ENCODE peak calls at places on chromosomes 2 and 18, in four cellular contexts. M, L, P and Z are unnamed samples.

GRCh38 chr18:46346213-46346612 is 242.0 kb downstream of the HAUS1 start:
- ATAC-seq in P (no peak), L (no peak), M (no peak), Z (no peak)

GRCh38 chr2:17538844-17539554 is 1.5 kb upstream of the VSNL1 start:
- ATAC-seq in P (no peak), M (peak), L (no peak), Z (peak)

GRCh38 chr18:48992791-48993555 is 42.2 kb upstream of the SMAD7 start:
- ATAC-seq in L (no peak), P (peak), M (no peak), Z (peak)

GRCh38 chr2:234289789-234290188 is 207.1 kb downstream of the ARL4C start:
- ATAC-seq in M (no peak), L (peak), P (no peak), Z (peak)

GRCh38 chr2:191665286-191665685 is 12.7 kb upstream of the NABP1 start:
- ATAC-seq in L (peak), P (no peak), M (no peak), Z (peak)

GRCh38 chr2:3184167-3184566 is 193.5 kb downstream of the EIPR1 start:
- ATAC-seq in M (peak), L (no peak), P (no peak), Z (no peak)

GRCh38 chr2:18473241-18473841 is 87.1 kb downstream of the RDH14 start:
- ATAC-seq in L (peak), P (no peak), M (peak), Z (no peak)

GRCh38 chr18:31659574-31660149 is 24.7 kb downstream of the B4GALT6 start:
- ATAC-seq in P (no peak), M (no peak), L (no peak), Z (no peak)

GRCh38 chr2:20571644-20572215 is 79.2 kb downstream of the HS1BP3 start:
- ATAC-seq in P (no peak), M (no peak), L (peak), Z (no peak)

GRCh38 chr18:56083889-56084288 is 495.9 kb upstream of the TCF4 start:
- ATAC-seq in M (no peak), L (no peak), P (no peak), Z (no peak)

GRCh38 chr18:25058520-25058919 is 293.4 kb downstream of the ZNF521 start:
- ATAC-seq in P (no peak), M (no peak), L (no peak), Z (no peak)

GRCh38 chr2:26978061-26978596 is 7.7 kb downstream of the MAPRE3 start:
- ATAC-seq in M (no peak), L (no peak), P (no peak), Z (no peak)

GRCh38 chr2:111031546-111032484 is 88.9 kb upstream of the BCL2L11 start:
- ATAC-seq in L (no peak), P (no peak), M (peak), Z (no peak)

GRCh38 chr2:15223887-15224286 is 337.2 kb downstream of the NBAS start:
- ATAC-seq in L (peak), P (no peak), M (no peak), Z (no peak)

GRCh38 chr2:241671457-241672240 is 15.0 kb downstream of the DTYMK start:
- ATAC-seq in M (no peak), L (no peak), P (no peak), Z (no peak)

GRCh38 chr2:218745160-218745558 is 34.5 kb downstream of the TTLL4 start:
- ATAC-seq in P (peak), M (peak), L (no peak), Z (peak)

GRCh38 chr2:25790074-25790473 is 88.2 kb downstream of the ASXL2 start:
- ATAC-seq in L (peak), M (no peak), P (peak), Z (no peak)

GRCh38 chr2:66433945-66434678 is 813 bp upstream of the MEIS1 start:
- ATAC-seq in P (peak), M (peak), L (no peak), Z (peak)

GRCh38 chr2:70801607-70802263 is 11.3 kb upstream of the FIGLA start:
- ATAC-seq in M (no peak), L (no peak), P (no peak), Z (no peak)

GRCh38 chr2:184599054-184599874 is 935 bp downstream of the ZNF804A start:
- ATAC-seq in M (no peak), P (no peak), L (no peak), Z (no peak)

GRCh38 chr2:238568455-238569414 is 142.0 kb downstream of the ASB1 start:
- ATAC-seq in P (no peak), L (no peak), M (no peak), Z (no peak)